ENCODE peak calls at places on chromosomes 11 and 22, in four cellular contexts. One of them, this sample, is unnamed.

GRCh38 chr22:19608114-19608494 is 83.9 kb upstream of the CLDN5 start:
- DNase-seq in keratinocyte: no peak
- DNase-seq in HepG2: no peak
- DNase-seq in GM23248: no peak
- DNase-seq in this sample: no peak

GRCh38 chr22:26322179-26322905 is 106.7 kb upstream of the ASPHD2 start:
- DNase-seq in keratinocyte: peak
- DNase-seq in GM23248: peak
- DNase-seq in HepG2: no peak
- DNase-seq in this sample: peak

GRCh38 chr11:36501236-36501635 is 8.8 kb downstream of the TRAF6 start:
- DNase-seq in HepG2: no peak
- DNase-seq in GM23248: no peak
- DNase-seq in keratinocyte: no peak
- DNase-seq in this sample: no peak

GRCh38 chr11:79375818-79376550 is 64.8 kb downstream of the TENM4 start:
- DNase-seq in keratinocyte: peak
- DNase-seq in GM23248: no peak
- DNase-seq in HepG2: no peak
- DNase-seq in this sample: no peak

GRCh38 chr22:23203452-23204124 is 23.3 kb downstream of the BCR start:
- DNase-seq in keratinocyte: no peak
- DNase-seq in HepG2: no peak
- DNase-seq in GM23248: no peak
- DNase-seq in this sample: no peak

GRCh38 chr11:62605902-62606301 is 4.2 kb upstream of the MTA2 start:
- DNase-seq in HepG2: no peak
- DNase-seq in GM23248: no peak
- DNase-seq in keratinocyte: no peak
- DNase-seq in this sample: no peak

GRCh38 chr11:46069595-46069994 is 51.7 kb downstream of the PHF21A start:
- DNase-seq in GM23248: no peak
- DNase-seq in keratinocyte: no peak
- DNase-seq in HepG2: no peak
- DNase-seq in this sample: no peak

GRCh38 chr22:38350444-38351359 is 33.5 kb upstream of the CSNK1E start:
- DNase-seq in GM23248: no peak
- DNase-seq in HepG2: no peak
- DNase-seq in keratinocyte: no peak
- DNase-seq in this sample: no peak

GRCh38 chr11:127182586-127183203 is 182.1 kb upstream of the KIRREL3 start:
- DNase-seq in keratinocyte: no peak
- DNase-seq in HepG2: no peak
- DNase-seq in GM23248: no peak
- DNase-seq in this sample: no peak

GRCh38 chr11:62439785-62440602 is 21.2 kb downstream of the SCGB1A1 start:
- DNase-seq in GM23248: peak
- DNase-seq in HepG2: no peak
- DNase-seq in keratinocyte: no peak
- DNase-seq in this sample: no peak

GRCh38 chr11:32332990-32333334 is 102.4 kb downstream of the WT1 start:
- DNase-seq in keratinocyte: no peak
- DNase-seq in HepG2: no peak
- DNase-seq in GM23248: no peak
- DNase-seq in this sample: peak

GRCh38 chr22:35838849-35839646 is 121.4 kb downstream of the APOL5 start:
- DNase-seq in GM23248: peak
- DNase-seq in HepG2: peak
- DNase-seq in keratinocyte: no peak
- DNase-seq in this sample: peak

GRCh38 chr11:33319965-33320813 is 63.0 kb downstream of the HIPK3 start:
- DNase-seq in GM23248: no peak
- DNase-seq in keratinocyte: no peak
- DNase-seq in HepG2: no peak
- DNase-seq in this sample: no peak

GRCh38 chr22:24871611-24872205 is 65.7 kb downstream of the SGSM1 start:
- DNase-seq in keratinocyte: no peak
- DNase-seq in GM23248: no peak
- DNase-seq in HepG2: no peak
- DNase-seq in this sample: no peak

GRCh38 chr11:59706518-59707285 is 6.9 kb downstream of the OR10V1 start:
- DNase-seq in keratinocyte: peak
- DNase-seq in GM23248: peak
- DNase-seq in HepG2: no peak
- DNase-seq in this sample: peak

GRCh38 chr11:100942016-100942415 is 187.6 kb downstream of the PGR start:
- DNase-seq in HepG2: no peak
- DNase-seq in GM23248: peak
- DNase-seq in keratinocyte: no peak
- DNase-seq in this sample: no peak

GRCh38 chr11:63610604-63611394 is 3.4 kb downstream of the PLAAT3 start:
- DNase-seq in HepG2: no peak
- DNase-seq in keratinocyte: no peak
- DNase-seq in GM23248: no peak
- DNase-seq in this sample: peak

GRCh38 chr22:30537083-30537731 is 9.3 kb downstream of the SEC14L6 start:
- DNase-seq in HepG2: no peak
- DNase-seq in GM23248: no peak
- DNase-seq in keratinocyte: no peak
- DNase-seq in this sample: no peak

GRCh38 chr22:47036936-47037485 is 274.6 kb downstream of the TBC1D22A start:
- DNase-seq in keratinocyte: no peak
- DNase-seq in HepG2: no peak
- DNase-seq in GM23248: no peak
- DNase-seq in this sample: no peak

GRCh38 chr11:129354688-129355087 is 21.0 kb upstream of the BARX2 start:
- DNase-seq in keratinocyte: no peak
- DNase-seq in HepG2: no peak
- DNase-seq in GM23248: no peak
- DNase-seq in this sample: no peak

GRCh38 chr11:81700061-81700460 is 1033.6 kb downstream of the FAM181B start:
- DNase-seq in GM23248: peak
- DNase-seq in keratinocyte: no peak
- DNase-seq in HepG2: no peak
- DNase-seq in this sample: no peak

GRCh38 chr22:34068011-34068410 is 147.7 kb upstream of the LARGE1 start:
- DNase-seq in HepG2: no peak
- DNase-seq in keratinocyte: no peak
- DNase-seq in GM23248: no peak
- DNase-seq in this sample: no peak
- TF ChIP-seq EZH2 in HepG2: no peak
- TF ChIP-seq EZH2 in keratinocyte: no peak
- TF ChIP-seq EZH2 in GM23248: no peak
- TF ChIP-seq EZH2 in this sample: no peak

GRCh38 chr11:121930004-121930965 is 185.7 kb downstream of the BLID start:
- DNase-seq in HepG2: no peak
- DNase-seq in GM23248: peak
- DNase-seq in keratinocyte: no peak
- DNase-seq in this sample: no peak

GRCh38 chr11:121927359-121927758 is 188.7 kb downstream of the BLID start:
- DNase-seq in keratinocyte: no peak
- DNase-seq in HepG2: no peak
- DNase-seq in GM23248: no peak
- DNase-seq in this sample: no peak

GRCh38 chr11:121928597-121929580 is 187.1 kb downstream of the BLID start:
- DNase-seq in keratinocyte: no peak
- DNase-seq in GM23248: peak
- DNase-seq in HepG2: peak
- DNase-seq in this sample: no peak

GRCh38 chr11:121929581-121929980 is 186.4 kb downstream of the BLID start:
- DNase-seq in HepG2: peak
- DNase-seq in GM23248: peak
- DNase-seq in keratinocyte: no peak
- DNase-seq in this sample: no peak

GRCh38 chr11:121927789-121928188 is 188.2 kb downstream of the BLID start:
- DNase-seq in GM23248: no peak
- DNase-seq in keratinocyte: no peak
- DNase-seq in HepG2: no peak
- DNase-seq in this sample: no peak
- TF ChIP-seq EZH2 in GM23248: no peak
- TF ChIP-seq EZH2 in keratinocyte: no peak
- TF ChIP-seq EZH2 in HepG2: no peak
- TF ChIP-seq EZH2 in this sample: no peak

DNA sequence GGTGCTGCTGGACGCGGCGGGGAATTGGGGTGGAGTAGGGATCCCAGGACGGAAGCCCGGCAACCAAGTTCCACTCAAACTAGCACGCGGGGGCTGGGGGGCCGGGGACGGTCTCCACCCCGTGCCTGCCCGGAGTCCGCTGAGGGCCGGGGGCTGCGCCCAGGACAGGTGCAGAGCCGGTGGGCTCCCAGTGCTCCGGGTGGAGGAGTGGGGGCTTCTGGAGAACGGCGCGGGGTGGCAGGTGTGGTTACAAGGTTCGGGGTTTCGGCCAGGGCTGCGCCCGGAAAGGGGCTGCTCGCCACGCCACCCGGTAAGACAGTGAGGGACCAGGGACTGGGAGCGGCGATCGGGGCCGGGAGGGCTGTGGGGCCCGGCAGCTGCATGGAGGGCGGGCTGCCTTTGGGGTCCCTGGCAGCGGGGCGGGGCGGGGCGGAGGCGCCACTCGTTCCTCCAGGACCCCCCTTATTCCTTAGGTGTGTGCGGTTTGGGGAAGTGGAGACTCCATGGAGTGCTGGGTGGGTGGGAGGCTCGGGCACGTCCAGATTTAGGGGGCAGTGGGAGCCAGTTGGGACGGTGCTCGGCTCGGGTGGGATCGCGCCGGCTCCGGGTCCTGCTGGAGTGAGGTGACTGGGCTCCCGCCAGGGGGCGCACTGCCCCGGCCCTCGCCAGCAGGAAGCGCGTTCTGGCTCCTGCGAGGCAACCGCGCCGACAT is 767 bp downstream of the TSPAN18 start:
- DNase-seq in GM23248: peak
- DNase-seq in HepG2: peak
- DNase-seq in keratinocyte: no peak
- DNase-seq in this sample: no peak
- TF ChIP-seq EZH2 in GM23248: peak
- TF ChIP-seq EZH2 in HepG2: peak
- TF ChIP-seq EZH2 in keratinocyte: peak
- TF ChIP-seq EZH2 in this sample: no peak

GRCh38 chr11:8017894-8018741 is 31.0 kb downstream of the EIF3F start:
- DNase-seq in HepG2: no peak
- DNase-seq in GM23248: peak
- DNase-seq in keratinocyte: no peak
- DNase-seq in this sample: no peak

GRCh38 chr11:8018742-8019631 is 31.9 kb downstream of the EIF3F start:
- DNase-seq in keratinocyte: no peak
- DNase-seq in HepG2: peak
- DNase-seq in GM23248: peak
- DNase-seq in this sample: no peak

GRCh38 chr11:8017071-8017470 is 29.9 kb downstream of the EIF3F start:
- DNase-seq in keratinocyte: no peak
- DNase-seq in GM23248: no peak
- DNase-seq in HepG2: no peak
- DNase-seq in this sample: no peak

GRCh38 chr11:8021920-8022319 is 34.8 kb downstream of the EIF3F start:
- DNase-seq in GM23248: no peak
- DNase-seq in HepG2: no peak
- DNase-seq in keratinocyte: no peak
- DNase-seq in this sample: no peak

GRCh38 chr11:8019671-8020597 is 32.8 kb downstream of the EIF3F start:
- DNase-seq in keratinocyte: no peak
- DNase-seq in HepG2: no peak
- DNase-seq in GM23248: peak
- DNase-seq in this sample: no peak
- TF ChIP-seq EZH2 in keratinocyte: peak
- TF ChIP-seq EZH2 in HepG2: peak
- TF ChIP-seq EZH2 in GM23248: no peak
- TF ChIP-seq EZH2 in this sample: no peak

DNA sequence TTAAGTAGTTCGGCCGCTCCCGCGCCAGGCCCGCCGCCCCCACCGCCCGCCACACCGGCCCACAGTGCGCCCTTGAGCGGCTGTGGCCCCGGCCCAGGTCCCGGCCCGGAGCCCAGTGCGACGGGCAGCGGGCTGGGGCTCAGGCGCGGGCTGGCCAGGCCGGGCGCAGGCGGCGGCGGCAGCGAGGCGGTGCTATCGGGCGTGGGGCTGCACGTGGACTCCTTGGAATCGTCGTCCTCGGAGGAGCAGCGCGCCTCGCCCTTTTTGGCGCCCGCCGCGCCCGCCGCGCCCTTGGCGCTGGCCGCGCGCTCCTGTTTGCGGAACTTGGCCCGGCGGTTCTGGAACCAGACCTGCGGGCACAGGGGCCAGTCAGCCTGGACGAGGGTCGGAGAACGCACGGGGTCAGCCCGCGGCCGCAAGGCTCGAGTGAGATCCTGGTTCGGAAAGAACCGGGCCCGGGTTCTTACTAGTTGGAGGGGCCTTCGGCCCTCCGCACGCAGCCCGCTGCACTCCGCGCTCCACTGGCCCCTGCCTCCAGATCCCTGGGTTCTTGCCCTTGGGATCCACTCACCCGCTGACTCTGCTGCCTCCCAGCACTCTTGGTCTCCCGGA is 4.0 kb downstream of the PHOX2A start:
- DNase-seq in GM23248: peak
- DNase-seq in keratinocyte: no peak
- DNase-seq in HepG2: no peak
- DNase-seq in this sample: no peak
- TF ChIP-seq EZH2 in GM23248: no peak
- TF ChIP-seq EZH2 in keratinocyte: no peak
- TF ChIP-seq EZH2 in HepG2: no peak
- TF ChIP-seq EZH2 in this sample: no peak

DNA sequence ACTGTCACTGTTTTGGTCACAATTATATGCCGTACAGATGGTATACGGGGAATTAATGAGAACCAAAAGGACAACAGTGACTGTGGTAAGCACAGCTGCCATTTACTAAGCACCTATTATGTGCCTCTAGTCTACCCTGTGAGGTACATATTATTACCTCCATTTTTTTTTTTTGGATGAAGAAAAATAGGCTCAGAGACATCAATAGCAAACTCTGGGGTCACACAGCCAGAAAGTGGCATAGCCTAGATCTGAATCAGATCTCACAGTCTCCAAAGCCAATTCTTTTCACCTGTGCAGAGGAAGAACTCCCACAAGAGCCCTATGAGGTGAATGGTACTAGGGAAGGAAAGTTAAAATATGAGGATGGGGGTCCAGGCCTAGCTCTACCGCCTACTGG is 68.9 kb downstream of the USP35 start:
- DNase-seq in HepG2: no peak
- DNase-seq in keratinocyte: no peak
- DNase-seq in GM23248: no peak
- DNase-seq in this sample: no peak
- TF ChIP-seq EZH2 in HepG2: no peak
- TF ChIP-seq EZH2 in keratinocyte: no peak
- TF ChIP-seq EZH2 in GM23248: no peak
- TF ChIP-seq EZH2 in this sample: no peak

GRCh38 chr11:13380731-13381130 is 82.3 kb downstream of the BTBD10 start:
- DNase-seq in GM23248: no peak
- DNase-seq in keratinocyte: no peak
- DNase-seq in HepG2: no peak
- DNase-seq in this sample: no peak

GRCh38 chr11:13378316-13378715 is 84.7 kb downstream of the BTBD10 start:
- DNase-seq in keratinocyte: no peak
- DNase-seq in HepG2: no peak
- DNase-seq in GM23248: no peak
- DNase-seq in this sample: no peak

GRCh38 chr11:13384837-13385417 is 78.1 kb downstream of the BTBD10 start:
- DNase-seq in GM23248: peak
- DNase-seq in HepG2: peak
- DNase-seq in keratinocyte: peak
- DNase-seq in this sample: peak

GRCh38 chr11:13386567-13386966 is 76.5 kb downstream of the BTBD10 start:
- DNase-seq in HepG2: peak
- DNase-seq in keratinocyte: no peak
- DNase-seq in GM23248: no peak
- DNase-seq in this sample: no peak

GRCh38 chr11:13382751-13383150 is 80.3 kb downstream of the BTBD10 start:
- DNase-seq in keratinocyte: no peak
- DNase-seq in GM23248: no peak
- DNase-seq in HepG2: no peak
- DNase-seq in this sample: no peak
- TF ChIP-seq EZH2 in keratinocyte: no peak
- TF ChIP-seq EZH2 in GM23248: no peak
- TF ChIP-seq EZH2 in HepG2: no peak
- TF ChIP-seq EZH2 in this sample: no peak